ENCODE peak calls at places on chromosomes 3 and 15, in ten cellular contexts. N is endodermal cell, L is testis, P is Peyer's patch, X is breast epithelium, Y is stomach, O is GM23248, V is neural progenitor cell, F is HL-60, M is brain microvascular endothelial cell. Z is an unnamed sample.

GRCh38 chr15:74141591-74141990 is 11.2 kb downstream of the ISLR2 start:
- DNase-seq in M (peak), F (no peak), L (no peak), V (no peak), P (no peak), X (no peak), Y (no peak), N (no peak), O (no peak), Z (no peak)

GRCh38 chr3:87191641-87192040 is 35.5 kb upstream of the CHMP2B start:
- DNase-seq in X (no peak), F (no peak), P (no peak), L (no peak), Y (no peak), O (peak), N (no peak), M (no peak), V (no peak), Z (no peak)

GRCh38 chr3:152738656-152739055 is 96.3 kb upstream of the P2RY1 start:
- DNase-seq in L (no peak), V (no peak), F (no peak), O (peak), N (no peak), P (no peak), M (peak), X (no peak), Y (no peak), Z (no peak)

GRCh38 chr3:141913150-141913811 is 36.8 kb downstream of the ATP1B3 start:
- DNase-seq in X (no peak), M (peak), P (peak), N (peak), L (peak), V (peak), F (peak), Y (no peak), O (peak), Z (no peak)

GRCh38 chr3:46579756-46580286 is 13.7 kb upstream of the LRRC2 start:
- DNase-seq in X (no peak), M (no peak), Y (peak), V (no peak), P (no peak), O (no peak), N (no peak), F (no peak), L (no peak), Z (no peak)

GRCh38 chr15:35256555-35256954 is 171.5 kb upstream of the NANOGP8 start:
- DNase-seq in Y (no peak), F (no peak), X (no peak), O (peak), V (no peak), N (no peak), P (no peak), M (no peak), L (no peak), Z (no peak)

GRCh38 chr3:171172070-171172469 is 145.6 kb upstream of the SLC2A2 start:
- DNase-seq in Y (no peak), N (peak), L (no peak), V (no peak), M (no peak), P (no peak), O (no peak), F (no peak), X (no peak), Z (no peak)

GRCh38 chr3:172101107-172101506 is 61.7 kb downstream of the FNDC3B start:
- DNase-seq in L (no peak), P (no peak), Y (no peak), V (no peak), F (no peak), M (no peak), O (no peak), X (no peak), N (no peak), Z (no peak)

GRCh38 chr3:88000853-88001252 is 58.0 kb downstream of the CGGBP1 start:
- DNase-seq in P (peak), O (no peak), V (peak), M (no peak), L (peak), N (peak), X (no peak), Y (no peak), F (peak), Z (no peak)

GRCh38 chr3:123657111-123657510 is 72.3 kb upstream of the HACD2 start:
- DNase-seq in Y (no peak), L (no peak), N (no peak), O (no peak), V (no peak), X (no peak), P (no peak), F (no peak), M (no peak), Z (no peak)

GRCh38 chr3:123657578-123657977 is 72.7 kb upstream of the HACD2 start:
- DNase-seq in N (no peak), O (peak), L (no peak), Y (no peak), V (no peak), P (peak), M (no peak), X (no peak), F (no peak), Z (no peak)

GRCh38 chr3:123656691-123657090 is 71.8 kb upstream of the HACD2 start:
- DNase-seq in P (no peak), V (peak), L (no peak), X (no peak), Y (no peak), N (peak), M (no peak), O (no peak), F (peak), Z (no peak)

GRCh38 chr3:123655400-123655799 is 70.5 kb upstream of the HACD2 start:
- DNase-seq in N (no peak), X (no peak), L (no peak), O (no peak), P (no peak), M (no peak), Y (no peak), F (peak), V (no peak), Z (no peak)

GRCh38 chr3:123656241-123656640 is 71.4 kb upstream of the HACD2 start:
- DNase-seq in Y (no peak), F (no peak), X (no peak), V (no peak), L (no peak), M (no peak), N (no peak), O (no peak), P (no peak), Z (no peak)
- H3K27ac ChIP-seq in Y (peak), F (no peak), X (no peak), V (no peak), L (peak), M (no peak), N (no peak), O (no peak), P (peak), Z (no peak)

GRCh38 chr3:73623996-73624362 is 762 bp downstream of the PDZRN3 start:
- DNase-seq in Y (peak), V (peak), X (peak), O (peak), N (peak), L (peak), F (no peak), P (peak), M (peak), Z (peak)
- H3K27ac ChIP-seq in Y (peak), V (no peak), X (peak), O (peak), N (no peak), L (peak), F (no peak), P (peak), M (no peak), Z (peak)

GRCh38 chr3:177811111-177811510 is 613.8 kb upstream of the TBL1XR1 start:
- DNase-seq in O (no peak), V (no peak), X (no peak), F (no peak), N (no peak), L (no peak), M (no peak), Y (no peak), P (no peak), Z (no peak)
- H3K27ac ChIP-seq in O (no peak), V (no peak), X (peak), F (no peak), N (no peak), L (no peak), M (no peak), Y (no peak), P (peak), Z (no peak)

DNA sequence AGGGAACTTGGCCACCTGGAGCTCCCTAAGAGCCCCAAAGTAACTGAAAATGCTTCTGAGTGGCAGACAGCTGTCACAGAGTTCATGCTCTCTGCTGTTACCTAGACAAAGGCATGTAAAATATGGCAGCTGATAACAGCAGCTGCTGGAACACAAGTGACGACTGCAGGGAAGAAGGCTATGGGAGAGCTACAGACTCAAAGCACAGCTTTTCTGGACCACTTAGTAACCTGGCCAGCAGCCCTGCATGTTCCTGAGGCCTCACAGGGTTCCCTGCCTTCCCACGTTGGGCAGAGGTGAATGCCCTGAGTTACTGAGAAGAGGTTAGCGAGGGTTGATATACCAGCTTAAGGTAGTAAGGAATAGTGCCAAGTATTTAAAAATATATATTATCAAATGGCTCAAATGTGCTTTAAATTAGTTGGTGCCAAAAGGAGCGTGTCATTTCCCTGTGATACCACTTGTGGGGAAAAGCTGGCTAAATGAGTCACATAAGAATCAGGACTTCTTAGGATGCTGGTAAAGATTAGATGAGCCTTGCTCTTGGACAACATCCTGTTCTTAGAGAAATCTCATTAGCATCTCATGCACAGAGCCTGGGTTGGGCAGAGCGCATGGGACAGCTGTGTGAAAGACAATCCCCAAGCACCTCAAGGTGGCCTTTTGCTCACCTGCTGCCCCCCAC is 76.4 kb upstream of the SCN5A start:
- DNase-seq in P (no peak), L (no peak), X (no peak), M (peak), V (no peak), N (no peak), Y (no peak), F (no peak), O (peak), Z (no peak)
- H3K27ac ChIP-seq in P (no peak), L (no peak), X (no peak), M (no peak), V (no peak), N (no peak), Y (no peak), F (no peak), O (no peak), Z (no peak)

DNA sequence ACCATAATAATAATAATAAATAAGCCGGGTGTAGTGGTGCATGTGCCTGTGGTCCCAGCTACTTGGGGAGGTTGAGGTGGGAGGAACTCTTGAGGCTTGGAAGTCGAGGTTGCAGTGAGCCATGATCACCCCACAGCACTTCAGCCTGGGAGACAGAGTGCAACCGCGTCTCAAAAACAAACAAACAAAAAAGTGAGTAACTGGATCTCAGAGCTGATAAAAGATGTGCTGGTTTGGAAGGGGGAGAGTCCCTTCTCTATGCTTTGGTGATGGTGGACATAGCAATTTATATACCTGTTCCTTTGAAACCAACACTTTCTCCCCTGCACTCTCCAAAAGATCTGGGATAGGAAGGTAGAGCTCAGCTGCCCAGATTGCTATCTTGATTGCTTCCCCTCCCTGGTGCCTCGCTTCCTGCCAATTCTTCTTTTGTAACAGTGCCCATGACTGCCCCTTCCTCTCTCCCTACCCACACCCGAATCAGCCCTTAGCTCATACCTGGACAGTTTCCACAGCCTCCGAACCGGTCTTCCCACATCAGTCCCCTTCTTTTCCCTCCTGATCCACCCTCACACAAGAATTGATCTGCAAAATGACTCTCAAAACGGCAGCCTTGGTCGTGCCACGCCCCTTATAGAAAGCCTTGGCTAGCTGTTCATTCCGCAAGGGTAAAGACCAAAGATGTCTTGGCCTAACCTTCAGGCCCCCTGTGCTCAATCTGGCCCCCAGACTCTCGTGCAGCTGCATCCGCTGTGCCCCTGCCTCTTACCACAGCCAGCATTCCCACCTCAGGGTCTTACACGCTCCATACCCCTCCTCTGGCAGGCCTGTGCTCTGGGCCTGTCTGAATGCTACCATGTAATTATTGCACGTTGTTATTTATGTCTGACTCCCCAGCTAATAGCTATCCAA is 54.9 kb upstream of the UBE2E1 start:
- DNase-seq in O (no peak), L (no peak), N (peak), V (no peak), P (no peak), F (peak), Y (no peak), M (no peak), X (no peak), Z (no peak)
- H3K27ac ChIP-seq in O (no peak), L (no peak), N (peak), V (peak), P (no peak), F (no peak), Y (no peak), M (no peak), X (no peak), Z (no peak)

GRCh38 chr3:56835626-56836025 is 33.9 kb upstream of the ARHGEF3 start:
- DNase-seq in M (no peak), X (no peak), P (no peak), F (no peak), V (no peak), N (no peak), L (no peak), Y (no peak), O (peak), Z (no peak)

GRCh38 chr3:56839784-56840724 is 38.3 kb upstream of the ARHGEF3 start:
- DNase-seq in V (no peak), N (no peak), O (peak), X (no peak), P (no peak), F (no peak), M (peak), L (no peak), Y (no peak), Z (no peak)

GRCh38 chr3:56836276-56837163 is 34.8 kb upstream of the ARHGEF3 start:
- DNase-seq in M (no peak), X (no peak), F (no peak), Y (no peak), V (no peak), O (peak), L (no peak), P (no peak), N (no peak), Z (no peak)

GRCh38 chr3:56837196-56837955 is 35.6 kb upstream of the ARHGEF3 start:
- DNase-seq in L (no peak), P (no peak), F (no peak), Y (no peak), V (peak), N (no peak), O (no peak), M (no peak), X (no peak), Z (no peak)

GRCh38 chr3:56838441-56838840 is 36.7 kb upstream of the ARHGEF3 start:
- DNase-seq in X (no peak), M (no peak), Y (no peak), O (no peak), V (no peak), N (no peak), F (no peak), P (no peak), L (no peak), Z (no peak)
- H3K27ac ChIP-seq in X (no peak), M (no peak), Y (no peak), O (no peak), V (no peak), N (no peak), F (no peak), P (no peak), L (no peak), Z (no peak)

Z was measured in psoas muscle.